ENCODE peak calls at places on chromosomes 3 and 15, in seven cellular contexts. X is M059J, H is sciatic nerve, L is endothelial cell, M is GM04504, I is EH, S is heart right ventricle. T is an unnamed sample.

GRCh38 chr3:133393204-133393603 is 6.7 kb upstream of the BFSP2 start:
- DNase-seq in M (no peak), L (no peak), X (peak; percentile 77), I (no peak), H (no peak), S (no peak), T (no peak)

GRCh38 chr3:127915115-127915936 is at the start of gene KBTBD12:
- DNase-seq in X (peak; percentile 36), I (no peak), M (no peak), S (peak; percentile 73), H (peak; percentile 60), L (peak; percentile 29), T (peak; percentile 92)

GRCh38 chr3:105356988-105357387 is 9.7 kb upstream of the ALCAM start:
- DNase-seq in I (no peak), X (no peak), H (no peak), L (no peak), S (no peak), M (no peak), T (no peak)

GRCh38 chr3:52429031-52429430 is 15.9 kb downstream of the SEMA3G start:
- DNase-seq in M (no peak), L (no peak), S (no peak), I (no peak), X (no peak), H (peak; percentile 50), T (peak; percentile 18)

GRCh38 chr3:187368251-187368733 is at the start of gene RTP4:
- DNase-seq in H (no peak), I (peak; percentile 34), M (peak; percentile 57), L (no peak), S (no peak), X (peak; percentile 86), T (no peak)

GRCh38 chr15:63348392-63348791 is 33.3 kb downstream of the CA12 start:
- DNase-seq in S (peak; percentile 52), I (peak; percentile 82), M (peak; percentile 52), X (peak; percentile 86), H (no peak), L (no peak), T (no peak)

GRCh38 chr3:177284383-177284881 is 87.2 kb upstream of the TBL1XR1 start:
- DNase-seq in H (peak; percentile 64), M (no peak), I (peak; percentile 61), L (no peak), X (peak; percentile 28), S (peak; percentile 26), T (no peak)

GRCh38 chr3:195065864-195066185 is 205.1 kb downstream of the XXYLT1 start:
- DNase-seq in S (no peak), H (peak; percentile 51), X (no peak), I (no peak), L (no peak), M (no peak), T (no peak)

GRCh38 chr15:75455424-75455981 is 4.0 kb upstream of the SIN3A start:
- DNase-seq in I (peak; percentile 85), L (peak; percentile 82), S (peak; percentile 88), H (peak; percentile 94), M (no peak), X (peak; percentile 78), T (peak; percentile 93)

GRCh38 chr15:32993285-32993684 is 201.2 kb downstream of the FMN1 start:
- DNase-seq in L (no peak), S (no peak), I (peak; percentile 52), X (no peak), M (no peak), H (no peak), T (no peak)

GRCh38 chr15:70493787-70494514 is 269.4 kb downstream of the UACA start:
- DNase-seq in X (peak; percentile 68), S (no peak), L (no peak), H (no peak), M (no peak), I (peak; percentile 31), T (peak; percentile 84)

GRCh38 chr15:46815765-46816164 is 901.5 kb upstream of the SEMA6D start:
- DNase-seq in M (no peak), S (peak; percentile 7), L (no peak), X (no peak), H (peak; percentile 59), I (no peak), T (peak; percentile 53)

GRCh38 chr3:58117561-58118305 is 93.0 kb downstream of the DNASE1L3 start:
- DNase-seq in S (no peak), X (peak; percentile 33), I (peak; percentile 23), H (peak; percentile 82), L (no peak), M (no peak), T (no peak)

GRCh38 chr3:133956333-133956732 is 60.7 kb upstream of the RAB6B start:
- DNase-seq in S (no peak), L (peak; percentile 20), M (no peak), I (no peak), H (no peak), X (no peak), T (peak; percentile 38)

GRCh38 chr3:50154840-50155490 is at the start of gene SEMA3F:
- DNase-seq in S (peak; percentile 70), H (no peak), L (peak; percentile 68), I (peak; percentile 76), M (no peak), X (peak; percentile 60), T (no peak)

GRCh38 chr3:45321607-45322391 is 66.6 kb upstream of the LARS2 start:
- DNase-seq in H (no peak), S (no peak), L (no peak), X (peak; percentile 47), I (no peak), M (no peak), T (no peak)

GRCh38 chr15:81275711-81276417 is 48.1 kb downstream of the STARD5 start:
- DNase-seq in H (no peak), L (no peak), S (no peak), I (peak; percentile 34), X (no peak), M (no peak), T (no peak)

GRCh38 chr3:122760457-122761271 is 33.0 kb downstream of the HSPBAP1 start:
- DNase-seq in H (no peak), X (peak; percentile 14), I (peak; percentile 40), S (no peak), L (no peak), M (no peak), T (no peak)

GRCh38 chr15:29534378-29534777 is 264.8 kb upstream of the NSMCE3 start:
- DNase-seq in L (no peak), I (peak; percentile 2), X (peak; percentile 44), M (no peak), H (no peak), S (no peak), T (no peak)

GRCh38 chr3:25420885-25421284 is 7.2 kb upstream of the RARB start:
- DNase-seq in M (no peak), H (no peak), S (no peak), X (no peak), I (peak; percentile 37), L (no peak), T (no peak)

GRCh38 chr3:50572801-50573371 is 3.6 kb downstream of the HEMK1 start:
- DNase-seq in X (no peak), M (no peak), S (no peak), H (no peak), I (no peak), L (no peak), T (no peak)

GRCh38 chr3:111610189-111610588 is 15.0 kb upstream of the ZBED2 start:
- DNase-seq in S (no peak), M (no peak), X (peak; percentile 89), L (no peak), H (no peak), I (no peak), T (no peak)

GRCh38 chr3:124221286-124221821 is 229.4 kb upstream of the ROPN1 start:
- DNase-seq in I (peak; percentile 60), M (no peak), X (peak; percentile 79), S (no peak), H (no peak), L (no peak), T (no peak)

GRCh38 chr3:65915477-65915876 is 123.2 kb downstream of the MAGI1 start:
- DNase-seq in X (no peak), I (no peak), M (no peak), H (no peak), S (no peak), L (no peak), T (no peak)

GRCh38 chr3:138940446-138940845 is 6.5 kb downstream of the FOXL2 start:
- DNase-seq in H (no peak), S (no peak), I (no peak), M (no peak), L (no peak), X (no peak), T (no peak)

GRCh38 chr3:37594873-37595783 is 266.6 kb upstream of the CTDSPL start:
- DNase-seq in X (no peak), M (no peak), I (no peak), S (no peak), H (no peak), L (no peak), T (no peak)

GRCh38 chr15:47839233-47839867 is 122.0 kb downstream of the SEMA6D start:
- DNase-seq in X (no peak), S (no peak), L (no peak), I (no peak), H (no peak), M (no peak), T (no peak)

GRCh38 chr15:34019369-34019990 is 19.5 kb downstream of the AVEN start:
- DNase-seq in H (no peak), S (no peak), M (no peak), X (no peak), I (no peak), L (no peak), T (no peak)

GRCh38 chr15:69484837-69485236 is 32.2 kb downstream of the RPLP1 start:
- DNase-seq in S (no peak), M (no peak), I (no peak), L (no peak), X (peak; percentile 48), H (peak; percentile 44), T (no peak)

GRCh38 chr15:65189102-65189740 is 4.1 kb upstream of the CLPX start:
- DNase-seq in L (peak; percentile 48), H (no peak), S (no peak), M (no peak), X (peak; percentile 52), I (peak; percentile 68), T (no peak)

GRCh38 chr3:10575601-10576160 is 70.3 kb upstream of the ATP2B2 start:
- DNase-seq in X (no peak), S (no peak), I (no peak), M (no peak), L (no peak), H (no peak), T (no peak)

GRCh38 chr3:168865022-168865551 is 769.4 kb upstream of the GOLIM4 start:
- DNase-seq in I (peak; percentile 41), M (no peak), H (no peak), S (no peak), X (peak; percentile 47), L (peak; percentile 21), T (no peak)